ENCODE peak calls at places on chromosomes 16 and 17, in eight cellular contexts. E is LoVo; R is activated naive CD4-positive, alpha-beta T cell treated with anti-CD3 and anti-CD28 coated beads, Interleukin-2, amount 50 U/mL, for 16 hours; W is kidney glomerular epithelial cell; N is nephron progenitor cell; P is colonic mucosa; F is cardiac fibroblast; K is Calu3. X is an unnamed sample.

GRCh38 chr17:350706-351435 is 1.7 kb downstream of the RPH3AL start:
- DNase-seq in F (peak), W (peak), R (no peak), K (peak), N (no peak), P (peak), E (peak), X (no peak)

GRCh38 chr17:57902117-57902799 is 52.4 kb upstream of the MRPS23 start:
- DNase-seq in P (no peak), R (no peak), E (no peak), W (peak), N (no peak), F (no peak), K (no peak), X (no peak)

GRCh38 chr17:74754832-74755231 is 6.4 kb downstream of the NHERF1 start:
- DNase-seq in W (no peak), R (no peak), P (no peak), K (no peak), E (no peak), F (no peak), N (no peak), X (no peak)

GRCh38 chr16:19177111-19177747 is 9.2 kb downstream of the SYT17 start:
- DNase-seq in E (no peak), R (no peak), P (no peak), W (no peak), F (no peak), N (no peak), K (peak), X (no peak)

GRCh38 chr17:81142301-81143199 is 22.8 kb upstream of the PVALEF start:
- DNase-seq in E (peak), R (peak), F (peak), W (peak), P (peak), N (peak), K (peak), X (peak)

GRCh38 chr17:78684026-78684425 is 98.0 kb downstream of the CYTH1 start:
- DNase-seq in W (no peak), N (no peak), F (no peak), R (no peak), K (no peak), P (no peak), E (no peak), X (no peak)

GRCh38 chr16:52095466-52095865 is 451.5 kb downstream of the TOX3 start:
- DNase-seq in K (no peak), E (no peak), R (no peak), N (no peak), P (no peak), F (no peak), W (no peak), X (no peak)

GRCh38 chr16:53080345-53081031 is 25.7 kb downstream of the CHD9 start:
- DNase-seq in R (no peak), N (no peak), W (peak), F (peak), K (no peak), E (no peak), P (peak), X (no peak)

GRCh38 chr17:39599006-39599664 is 8.6 kb downstream of the NEUROD2 start:
- DNase-seq in F (no peak), N (peak), E (no peak), P (no peak), K (peak), R (no peak), W (no peak), X (no peak)

GRCh38 chr17:8430966-8431365 is 4.7 kb upstream of the NDEL1 start:
- DNase-seq in P (no peak), K (no peak), R (no peak), E (no peak), W (no peak), F (peak), N (no peak), X (no peak)

GRCh38 chr16:2194166-2194834 is 2.1 kb downstream of the CASKIN1 start:
- DNase-seq in K (peak), E (no peak), W (no peak), F (peak), N (peak), P (no peak), R (no peak), X (no peak)

GRCh38 chr17:76054112-76054476 is 18.2 kb downstream of the SRP68 start:
- DNase-seq in F (peak), E (peak), P (no peak), N (no peak), K (peak), W (no peak), R (no peak), X (no peak)

GRCh38 chr17:50219345-50219744 is 17.9 kb upstream of the COL1A1 start:
- DNase-seq in R (no peak), P (no peak), W (peak), N (no peak), K (peak), F (peak), E (no peak), X (no peak)

GRCh38 chr17:83131268-83132011 is 52.0 kb downstream of the METRNL start:
- DNase-seq in N (no peak), K (no peak), F (no peak), P (no peak), E (no peak), W (no peak), R (no peak), X (no peak)

X was measured in stimulated activated effector memory CD8-positive, alpha-beta T cell treated with anti-CD3 and anti-CD28 coated beads, Interleukin-12 subunit alpha, Interleukin-12 subunit beta, amount 100 ng/mL, for 72 hours.